ENCODE peak calls at places on chromosome 21, in eight cellular contexts. One of them, this sample, is unnamed.

GRCh38 chr21:22020221-22020620 is 1022.0 kb downstream of the NCAM2 start:
- DNase-seq in endodermal cell: no peak
- DNase-seq in fibroblast of pulmonary artery: peak
- DNase-seq in HFF-Myc: no peak
- DNase-seq in AG10803: no peak
- DNase-seq in fibroblast of mammary gland: no peak
- DNase-seq in brain microvascular endothelial cell: no peak
- DNase-seq in fibroblast of the aortic adventitia: no peak
- DNase-seq in this sample: no peak

GRCh38 chr21:36005018-36005417 is 55.3 kb downstream of the SETD4 start:
- DNase-seq in fibroblast of pulmonary artery: no peak
- DNase-seq in fibroblast of the aortic adventitia: peak
- DNase-seq in endodermal cell: no peak
- DNase-seq in AG10803: peak
- DNase-seq in fibroblast of mammary gland: peak
- DNase-seq in brain microvascular endothelial cell: no peak
- DNase-seq in HFF-Myc: no peak
- DNase-seq in this sample: no peak

GRCh38 chr21:42424848-42425602 is 21.3 kb downstream of the UBASH3A start:
- DNase-seq in HFF-Myc: no peak
- DNase-seq in brain microvascular endothelial cell: no peak
- DNase-seq in AG10803: no peak
- DNase-seq in fibroblast of the aortic adventitia: no peak
- DNase-seq in fibroblast of pulmonary artery: no peak
- DNase-seq in fibroblast of mammary gland: no peak
- DNase-seq in endodermal cell: no peak
- DNase-seq in this sample: no peak

GRCh38 chr21:33640697-33641338 is 723 bp downstream of the CRYZL1 start:
- DNase-seq in AG10803: peak
- DNase-seq in fibroblast of pulmonary artery: peak
- DNase-seq in endodermal cell: peak
- DNase-seq in fibroblast of the aortic adventitia: peak
- DNase-seq in fibroblast of mammary gland: peak
- DNase-seq in brain microvascular endothelial cell: no peak
- DNase-seq in HFF-Myc: no peak
- DNase-seq in this sample: peak

GRCh38 chr21:33539612-33540011 is 2.3 kb downstream of the GART start:
- DNase-seq in fibroblast of pulmonary artery: peak
- DNase-seq in endodermal cell: no peak
- DNase-seq in fibroblast of mammary gland: peak
- DNase-seq in brain microvascular endothelial cell: peak
- DNase-seq in fibroblast of the aortic adventitia: peak
- DNase-seq in AG10803: no peak
- DNase-seq in HFF-Myc: no peak
- DNase-seq in this sample: peak

GRCh38 chr21:33127154-33127893 is 57.4 kb downstream of the OLIG1 start:
- DNase-seq in brain microvascular endothelial cell: peak
- DNase-seq in fibroblast of pulmonary artery: peak
- DNase-seq in AG10803: peak
- DNase-seq in HFF-Myc: peak
- DNase-seq in endodermal cell: peak
- DNase-seq in fibroblast of the aortic adventitia: peak
- DNase-seq in fibroblast of mammary gland: peak
- DNase-seq in this sample: peak

GRCh38 chr21:34668803-34669148 is at the start of gene CLIC6:
- DNase-seq in fibroblast of mammary gland: no peak
- DNase-seq in HFF-Myc: no peak
- DNase-seq in AG10803: no peak
- DNase-seq in brain microvascular endothelial cell: no peak
- DNase-seq in fibroblast of the aortic adventitia: no peak
- DNase-seq in endodermal cell: peak
- DNase-seq in fibroblast of pulmonary artery: no peak
- DNase-seq in this sample: no peak

GRCh38 chr21:34543017-34543416 is 31.0 kb upstream of the KCNE1 start:
- DNase-seq in HFF-Myc: no peak
- DNase-seq in AG10803: no peak
- DNase-seq in fibroblast of mammary gland: no peak
- DNase-seq in fibroblast of pulmonary artery: no peak
- DNase-seq in endodermal cell: no peak
- DNase-seq in fibroblast of the aortic adventitia: no peak
- DNase-seq in brain microvascular endothelial cell: no peak
- DNase-seq in this sample: no peak

GRCh38 chr21:31795992-31796391 is 64.1 kb upstream of the SCAF4 start:
- DNase-seq in endodermal cell: no peak
- DNase-seq in fibroblast of the aortic adventitia: peak
- DNase-seq in brain microvascular endothelial cell: no peak
- DNase-seq in fibroblast of mammary gland: peak
- DNase-seq in AG10803: no peak
- DNase-seq in HFF-Myc: no peak
- DNase-seq in fibroblast of pulmonary artery: no peak
- DNase-seq in this sample: peak

GRCh38 chr21:41210405-41211040 is 42.6 kb downstream of the BACE2 start:
- DNase-seq in brain microvascular endothelial cell: peak
- DNase-seq in endodermal cell: no peak
- DNase-seq in fibroblast of pulmonary artery: peak
- DNase-seq in AG10803: no peak
- DNase-seq in HFF-Myc: no peak
- DNase-seq in fibroblast of mammary gland: peak
- DNase-seq in fibroblast of the aortic adventitia: no peak
- DNase-seq in this sample: no peak

GRCh38 chr21:43956667-43957030 is 55.5 kb upstream of the TRAPPC10 start:
- DNase-seq in endodermal cell: no peak
- DNase-seq in fibroblast of mammary gland: peak
- DNase-seq in AG10803: no peak
- DNase-seq in brain microvascular endothelial cell: peak
- DNase-seq in fibroblast of the aortic adventitia: no peak
- DNase-seq in fibroblast of pulmonary artery: peak
- DNase-seq in HFF-Myc: no peak
- DNase-seq in this sample: no peak

GRCh38 chr21:45043541-45044020 is 30.8 kb upstream of the ADARB1 start:
- DNase-seq in HFF-Myc: no peak
- DNase-seq in endodermal cell: no peak
- DNase-seq in fibroblast of pulmonary artery: no peak
- DNase-seq in AG10803: no peak
- DNase-seq in fibroblast of mammary gland: no peak
- DNase-seq in fibroblast of the aortic adventitia: no peak
- DNase-seq in brain microvascular endothelial cell: no peak
- DNase-seq in this sample: no peak

GRCh38 chr21:35491920-35492678 is 443.0 kb upstream of the RUNX1 start:
- DNase-seq in brain microvascular endothelial cell: no peak
- DNase-seq in fibroblast of mammary gland: no peak
- DNase-seq in AG10803: no peak
- DNase-seq in fibroblast of the aortic adventitia: no peak
- DNase-seq in HFF-Myc: no peak
- DNase-seq in fibroblast of pulmonary artery: no peak
- DNase-seq in endodermal cell: no peak
- DNase-seq in this sample: peak

GRCh38 chr21:31892686-31893085 is 19.9 kb downstream of the HUNK start:
- DNase-seq in fibroblast of mammary gland: no peak
- DNase-seq in fibroblast of the aortic adventitia: no peak
- DNase-seq in endodermal cell: peak
- DNase-seq in AG10803: no peak
- DNase-seq in brain microvascular endothelial cell: no peak
- DNase-seq in fibroblast of pulmonary artery: no peak
- DNase-seq in HFF-Myc: no peak
- DNase-seq in this sample: no peak

GRCh38 chr21:33949516-33950424 is 34.2 kb upstream of the ATP5PO start:
- DNase-seq in fibroblast of the aortic adventitia: no peak
- DNase-seq in fibroblast of pulmonary artery: no peak
- DNase-seq in AG10803: no peak
- DNase-seq in fibroblast of mammary gland: no peak
- DNase-seq in HFF-Myc: no peak
- DNase-seq in endodermal cell: no peak
- DNase-seq in brain microvascular endothelial cell: no peak
- DNase-seq in this sample: no peak

GRCh38 chr21:43748622-43749021 is 27.5 kb downstream of the CSTB start:
- DNase-seq in fibroblast of mammary gland: no peak
- DNase-seq in HFF-Myc: no peak
- DNase-seq in brain microvascular endothelial cell: no peak
- DNase-seq in fibroblast of the aortic adventitia: no peak
- DNase-seq in AG10803: no peak
- DNase-seq in endodermal cell: no peak
- DNase-seq in fibroblast of pulmonary artery: no peak
- DNase-seq in this sample: no peak

GRCh38 chr21:14751602-14752001 is 205.5 kb upstream of the SAMSN1 start:
- DNase-seq in AG10803: no peak
- DNase-seq in HFF-Myc: no peak
- DNase-seq in brain microvascular endothelial cell: no peak
- DNase-seq in fibroblast of the aortic adventitia: no peak
- DNase-seq in fibroblast of pulmonary artery: no peak
- DNase-seq in endodermal cell: no peak
- DNase-seq in fibroblast of mammary gland: no peak
- DNase-seq in this sample: no peak

GRCh38 chr21:14753466-14754258 is 207.5 kb upstream of the SAMSN1 start:
- DNase-seq in fibroblast of the aortic adventitia: no peak
- DNase-seq in endodermal cell: no peak
- DNase-seq in fibroblast of pulmonary artery: no peak
- DNase-seq in fibroblast of mammary gland: no peak
- DNase-seq in HFF-Myc: no peak
- DNase-seq in AG10803: no peak
- DNase-seq in brain microvascular endothelial cell: no peak
- DNase-seq in this sample: no peak

GRCh38 chr21:14751011-14751410 is 204.9 kb upstream of the SAMSN1 start:
- DNase-seq in fibroblast of the aortic adventitia: no peak
- DNase-seq in fibroblast of pulmonary artery: no peak
- DNase-seq in endodermal cell: no peak
- DNase-seq in brain microvascular endothelial cell: no peak
- DNase-seq in fibroblast of mammary gland: no peak
- DNase-seq in HFF-Myc: no peak
- DNase-seq in AG10803: no peak
- DNase-seq in this sample: no peak

GRCh38 chr21:14753069-14753465 is 207.0 kb upstream of the SAMSN1 start:
- DNase-seq in fibroblast of mammary gland: no peak
- DNase-seq in fibroblast of pulmonary artery: no peak
- DNase-seq in fibroblast of the aortic adventitia: no peak
- DNase-seq in AG10803: no peak
- DNase-seq in HFF-Myc: no peak
- DNase-seq in brain microvascular endothelial cell: no peak
- DNase-seq in endodermal cell: no peak
- DNase-seq in this sample: no peak

DNA sequence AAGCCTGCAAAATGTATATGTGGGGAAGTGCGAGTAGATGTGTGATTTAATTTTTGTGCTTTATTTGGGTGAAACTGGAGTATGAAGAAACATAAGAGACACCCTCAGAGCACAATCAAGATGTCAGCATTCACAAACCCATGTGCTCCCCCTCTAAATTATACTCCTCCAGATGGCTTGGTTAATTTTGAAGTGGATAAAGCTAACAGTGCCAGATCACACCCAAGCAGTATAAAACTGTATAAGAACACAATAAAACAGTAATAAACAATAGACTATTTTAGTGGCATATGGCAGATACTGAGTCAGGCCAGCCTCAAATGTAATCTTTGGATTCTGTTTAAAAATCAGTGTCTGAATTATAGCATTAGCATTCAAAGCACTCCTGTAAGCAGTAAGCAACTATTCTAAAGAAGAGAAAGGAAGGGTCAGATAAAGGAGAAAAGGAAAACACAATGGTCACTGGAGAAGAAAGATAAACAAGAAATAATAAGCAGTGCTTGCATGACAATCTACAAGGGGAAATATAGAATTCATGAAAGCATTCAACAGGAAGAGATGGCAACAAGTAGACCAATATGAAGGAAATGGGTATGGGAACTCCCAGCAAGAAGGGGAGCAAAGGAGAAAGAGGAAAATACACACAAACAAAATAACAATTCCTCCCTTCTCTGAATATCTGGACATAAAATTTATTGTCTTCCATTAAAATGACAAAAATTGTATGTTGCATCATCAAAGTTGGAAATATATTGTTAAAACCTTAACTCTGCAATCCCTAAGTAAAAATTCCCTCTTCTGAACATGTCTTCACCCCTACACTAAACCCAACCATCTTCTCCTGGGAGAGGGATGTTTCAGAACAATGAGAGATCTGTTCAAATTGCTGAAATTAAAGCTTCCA is 206.1 kb upstream of the SAMSN1 start:
- DNase-seq in AG10803: no peak
- DNase-seq in HFF-Myc: no peak
- DNase-seq in fibroblast of pulmonary artery: no peak
- DNase-seq in fibroblast of the aortic adventitia: no peak
- DNase-seq in brain microvascular endothelial cell: no peak
- DNase-seq in endodermal cell: no peak
- DNase-seq in fibroblast of mammary gland: no peak
- DNase-seq in this sample: no peak
- H3K4me3 ChIP-seq in AG10803: no peak
- H3K4me3 ChIP-seq in HFF-Myc: no peak
- H3K4me3 ChIP-seq in fibroblast of pulmonary artery: no peak
- H3K4me3 ChIP-seq in fibroblast of the aortic adventitia: no peak
- H3K4me3 ChIP-seq in brain microvascular endothelial cell: no peak
- H3K4me3 ChIP-seq in endodermal cell: no peak
- H3K4me3 ChIP-seq in fibroblast of mammary gland: no peak
- H3K4me3 ChIP-seq in this sample: no peak

GRCh38 chr21:37521658-37522057 is 155.1 kb downstream of the DYRK1A start:
- DNase-seq in fibroblast of mammary gland: no peak
- DNase-seq in AG10803: no peak
- DNase-seq in fibroblast of pulmonary artery: no peak
- DNase-seq in brain microvascular endothelial cell: no peak
- DNase-seq in endodermal cell: no peak
- DNase-seq in HFF-Myc: no peak
- DNase-seq in fibroblast of the aortic adventitia: no peak
- DNase-seq in this sample: no peak
- TF ChIP-seq CTCF in fibroblast of mammary gland: no peak
- TF ChIP-seq CTCF in AG10803: no peak
- TF ChIP-seq CTCF in fibroblast of pulmonary artery: no peak
- TF ChIP-seq CTCF in brain microvascular endothelial cell: no peak
- TF ChIP-seq CTCF in endodermal cell: no peak
- TF ChIP-seq CTCF in HFF-Myc: no peak
- TF ChIP-seq CTCF in fibroblast of the aortic adventitia: no peak
- TF ChIP-seq CTCF in this sample: no peak

GRCh38 chr21:14543983-14544382 is 2.1 kb downstream of the SAMSN1 start:
- DNase-seq in endodermal cell: no peak
- DNase-seq in fibroblast of the aortic adventitia: no peak
- DNase-seq in fibroblast of mammary gland: no peak
- DNase-seq in brain microvascular endothelial cell: no peak
- DNase-seq in AG10803: no peak
- DNase-seq in fibroblast of pulmonary artery: no peak
- DNase-seq in HFF-Myc: no peak
- DNase-seq in this sample: no peak
- H3K4me3 ChIP-seq in endodermal cell: no peak
- H3K4me3 ChIP-seq in fibroblast of the aortic adventitia: no peak
- H3K4me3 ChIP-seq in fibroblast of mammary gland: no peak
- H3K4me3 ChIP-seq in brain microvascular endothelial cell: no peak
- H3K4me3 ChIP-seq in AG10803: no peak
- H3K4me3 ChIP-seq in fibroblast of pulmonary artery: no peak
- H3K4me3 ChIP-seq in HFF-Myc: no peak
- H3K4me3 ChIP-seq in this sample: no peak

DNA sequence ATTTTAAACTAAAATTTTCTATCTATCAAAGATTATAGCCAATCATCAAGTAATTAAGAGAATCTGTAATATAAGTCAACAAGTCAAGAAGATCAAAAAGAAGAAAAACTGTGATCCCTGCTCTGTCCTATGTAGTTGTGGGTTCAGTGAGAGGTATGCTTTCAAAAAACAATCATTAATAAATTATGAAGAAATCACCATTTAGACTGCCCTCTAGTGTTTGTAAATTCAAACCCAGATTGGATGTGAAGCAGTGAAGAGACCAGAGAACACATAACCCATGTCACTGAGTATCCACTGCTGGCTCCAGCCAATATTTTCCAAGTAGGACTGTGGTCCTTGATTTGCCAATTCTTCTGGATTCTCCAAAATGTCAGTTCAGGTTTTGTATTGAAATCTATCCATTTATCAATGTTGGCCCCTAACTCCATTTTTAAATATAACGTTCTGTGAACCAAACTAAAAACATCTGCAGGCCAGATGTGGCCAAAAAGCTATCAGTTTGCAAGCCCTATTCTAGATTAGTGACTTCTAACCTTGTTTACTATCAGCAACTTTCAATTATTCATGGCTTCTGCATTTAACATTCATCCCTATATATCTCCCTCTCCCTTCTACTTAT is 467.5 kb upstream of the CXADR start:
- DNase-seq in fibroblast of mammary gland: peak
- DNase-seq in HFF-Myc: peak
- DNase-seq in AG10803: peak
- DNase-seq in endodermal cell: no peak
- DNase-seq in brain microvascular endothelial cell: peak
- DNase-seq in fibroblast of pulmonary artery: peak
- DNase-seq in fibroblast of the aortic adventitia: peak
- DNase-seq in this sample: peak
- TF ChIP-seq CTCF in fibroblast of mammary gland: peak
- TF ChIP-seq CTCF in HFF-Myc: peak
- TF ChIP-seq CTCF in AG10803: peak
- TF ChIP-seq CTCF in endodermal cell: peak
- TF ChIP-seq CTCF in brain microvascular endothelial cell: peak
- TF ChIP-seq CTCF in fibroblast of pulmonary artery: peak
- TF ChIP-seq CTCF in fibroblast of the aortic adventitia: peak
- TF ChIP-seq CTCF in this sample: peak